ENCODE peak calls at places on chromosomes 12 and 14, in ten cellular contexts. L is substantia nigra; O is nephron progenitor cell; C is activated CD8-positive, alpha-beta memory T cell treated with anti-CD3 and anti-CD28 coated beads, Interleukin-2, amount 50 U/mL, for 48 hours; U is iris pigment epithelial cell; B is DMS153; E is T follicular helper cell; F is neural crest cell; Z is Jurkat, Clone E6-1; J is heart right ventricle. G is an unnamed sample.

GRCh38 chr12:14111230-14111865 is 129.9 kb upstream of the GRIN2B start:
- DNase-seq in Z (peak), E (no peak), C (no peak), L (no peak), U (no peak), O (peak), J (no peak), B (peak), F (no peak), G (no peak)

GRCh38 chr12:39240573-39240972 is 202.3 kb downstream of the KIF21A start:
- DNase-seq in U (peak), B (no peak), L (no peak), C (no peak), J (no peak), F (no peak), E (no peak), O (no peak), Z (no peak), G (no peak)

GRCh38 chr12:120292661-120293531 is at the start of gene RNU4-1:
- DNase-seq in J (peak), L (peak), U (peak), O (peak), F (peak), E (peak), C (peak), B (peak), Z (peak), G (peak)

GRCh38 chr14:51248041-51248987 is 8.3 kb downstream of the TMX1 start:
- DNase-seq in L (no peak), E (no peak), Z (no peak), U (no peak), C (no peak), F (no peak), O (no peak), B (no peak), J (no peak), G (no peak)

GRCh38 chr12:93776581-93777018 is 99.4 kb downstream of the CRADD start:
- DNase-seq in L (no peak), U (peak), O (no peak), Z (no peak), J (no peak), C (no peak), F (no peak), B (no peak), E (no peak), G (peak)

GRCh38 chr12:132834181-132834711 is 5.6 kb upstream of the GOLGA3 start:
- DNase-seq in F (no peak), B (no peak), L (no peak), J (no peak), O (no peak), E (no peak), Z (peak), U (no peak), C (no peak), G (no peak)

GRCh38 chr12:80218925-80219714 is 119.8 kb downstream of the OTOGL start:
- DNase-seq in C (no peak), E (no peak), F (no peak), J (peak), Z (no peak), L (no peak), O (no peak), U (no peak), B (no peak), G (no peak)

GRCh38 chr12:100481021-100481420 is 7.4 kb downstream of the NR1H4 start:
- DNase-seq in L (no peak), B (no peak), Z (no peak), O (no peak), C (no peak), F (no peak), J (no peak), U (peak), E (no peak), G (no peak)

GRCh38 chr12:552466-552865 is 92.7 kb downstream of the B4GALNT3 start:
- DNase-seq in Z (no peak), C (no peak), L (no peak), J (no peak), F (no peak), E (no peak), O (no peak), U (no peak), B (no peak), G (peak)

GRCh38 chr12:13817131-13817530 is 164.3 kb downstream of the GRIN2B start:
- DNase-seq in B (no peak), L (no peak), U (no peak), F (no peak), Z (no peak), J (no peak), E (no peak), O (no peak), C (no peak), G (no peak)

GRCh38 chr14:63901434-63902085 is 48.8 kb downstream of the SYNE2 start:
- DNase-seq in O (no peak), F (no peak), B (no peak), J (no peak), C (no peak), U (peak), Z (peak), L (no peak), E (no peak), G (peak)

GRCh38 chr12:69141074-69141473 is 98.3 kb upstream of the CPSF6 start:
- DNase-seq in B (no peak), L (no peak), O (no peak), U (no peak), F (no peak), J (no peak), C (no peak), Z (no peak), E (no peak), G (no peak)

GRCh38 chr14:83779266-83779665 is 1750.7 kb upstream of the FLRT2 start:
- DNase-seq in F (no peak), O (no peak), U (peak), Z (no peak), J (no peak), L (no peak), B (no peak), C (no peak), E (no peak), G (peak)

GRCh38 chr14:30681752-30682355 is 59.7 kb downstream of the SCFD1 start:
- DNase-seq in L (no peak), B (no peak), F (no peak), C (no peak), Z (no peak), E (no peak), J (no peak), O (no peak), U (peak), G (no peak)

GRCh38 chr14:66649515-66649914 is 141.6 kb downstream of the GPHN start:
- DNase-seq in O (no peak), U (no peak), F (no peak), C (no peak), L (no peak), B (no peak), E (peak), J (no peak), Z (peak), G (no peak)

GRCh38 chr12:2460051-2460450 is 334.7 kb upstream of the FKBP4 start:
- DNase-seq in U (no peak), C (no peak), F (no peak), O (no peak), Z (peak), B (no peak), J (no peak), L (no peak), E (no peak), G (no peak)

GRCh38 chr12:47903927-47904646 is 707 bp downstream of the VDR start:
- DNase-seq in O (no peak), L (peak), F (no peak), B (no peak), J (peak), Z (no peak), E (peak), U (peak), C (peak), G (peak)

GRCh38 chr12:70994217-70994788 is 73.8 kb upstream of the PTPRR start:
- DNase-seq in U (peak), J (no peak), C (no peak), Z (no peak), B (no peak), L (no peak), F (no peak), E (no peak), O (no peak), G (peak)

GRCh38 chr12:100868487-100868886 is 73.9 kb downstream of the ANO4 start:
- DNase-seq in F (no peak), C (no peak), U (peak), L (no peak), J (no peak), O (no peak), Z (no peak), B (no peak), E (no peak), G (peak)

GRCh38 chr12:27575099-27575779 is 51.2 kb downstream of the PPFIBP1 start:
- DNase-seq in B (no peak), L (no peak), Z (no peak), E (no peak), O (no peak), U (no peak), F (no peak), C (no peak), J (no peak), G (no peak)

GRCh38 chr12:106672308-106673085 is 89.7 kb downstream of the RFX4 start:
- DNase-seq in L (no peak), J (no peak), U (no peak), E (no peak), C (no peak), Z (no peak), O (peak), F (peak), B (no peak), G (no peak)

GRCh38 chr12:124538194-124539082 is 29.0 kb downstream of the NCOR2 start:
- DNase-seq in C (no peak), Z (no peak), F (no peak), L (no peak), J (peak), O (no peak), U (no peak), B (no peak), E (no peak), G (no peak)

GRCh38 chr14:70188608-70189540 is at the start of gene SLC8A3:
- DNase-seq in U (peak), B (no peak), C (peak), E (no peak), J (no peak), Z (no peak), O (peak), L (peak), F (peak), G (peak)

G was measured in AG20443.